ENCODE peak calls at places on chromosomes 4 and X, in four cellular contexts. U, L, K and C are unnamed samples.

GRCh38 chr4:3229328-3229727 is 19.6 kb upstream of the MSANTD1 start:
- DNase-seq in L (no peak), U (peak), K (no peak), C (no peak)

GRCh38 chr4:143089291-143089690 is 95.4 kb upstream of the USP38 start:
- DNase-seq in K (peak), L (no peak), U (no peak), C (no peak)

GRCh38 chr4:75717332-75717873 is 7.0 kb upstream of the USO1 start:
- DNase-seq in K (no peak), U (no peak), L (no peak), C (no peak)

GRCh38 chr4:4488405-4489404 is 53.1 kb downstream of the STX18 start:
- DNase-seq in L (peak), U (peak), K (peak), C (peak)

GRCh38 chr4:106671711-106672110 is 303.1 kb upstream of the GIMD1 start:
- DNase-seq in K (no peak), L (no peak), U (no peak), C (peak)

GRCh38 chrX:96538104-96538725 is 146.4 kb upstream of the DIAPH2 start:
- DNase-seq in L (no peak), U (peak), K (peak), C (no peak)

GRCh38 chrX:39335447-39336235 is 534.4 kb downstream of the MID1IP1 start:
- DNase-seq in K (no peak), L (no peak), U (no peak), C (no peak)

GRCh38 chrX:112688242-112688641 is 8.5 kb upstream of the LHFPL1 start:
- DNase-seq in L (no peak), U (no peak), K (no peak), C (no peak)

GRCh38 chrX:103687696-103688191 is 1.2 kb upstream of the MORF4L2 start:
- DNase-seq in U (peak), K (peak), L (peak), C (peak)

GRCh38 chrX:115058276-115058675 is 40.9 kb upstream of the IL13RA2 start:
- DNase-seq in L (no peak), U (no peak), K (peak), C (peak)

GRCh38 chr4:168515222-168516011 is 18.6 kb downstream of the PALLD start:
- DNase-seq in K (no peak), L (no peak), U (peak), C (no peak)

GRCh38 chrX:103440621-103441020 is 64.3 kb downstream of the BEX3 start:
- DNase-seq in U (no peak), L (no peak), K (no peak), C (peak)

GRCh38 chrX:120213438-120214265 is 37.0 kb upstream of the ZBTB33 start:
- DNase-seq in U (peak), K (peak), L (peak), C (peak)

GRCh38 chr4:94523033-94523590 is 71.4 kb downstream of the PDLIM5 start:
- DNase-seq in K (peak), U (no peak), L (no peak), C (no peak)

GRCh38 chr4:2961411-2962098 is 1.7 kb downstream of the NOP14 start:
- DNase-seq in U (no peak), K (no peak), L (no peak), C (no peak)

GRCh38 chrX:149979126-149979644 is 40.9 kb upstream of the EOLA2 start:
- DNase-seq in K (no peak), U (no peak), L (no peak), C (no peak)

GRCh38 chrX:7921750-7922149 is 5.5 kb downstream of the PNPLA4 start:
- DNase-seq in K (no peak), L (no peak), U (no peak), C (no peak)

GRCh38 chrX:65196758-65197371 is 220.6 kb upstream of the ZC4H2 start:
- DNase-seq in K (no peak), L (no peak), U (peak), C (no peak)

GRCh38 chrX:64642482-64642881 is 247.2 kb upstream of the MTMR8 start:
- DNase-seq in U (no peak), L (no peak), K (no peak), C (no peak)

GRCh38 chr4:105422207-105422920 is 51.5 kb downstream of the PPA2 start:
- DNase-seq in U (no peak), L (no peak), K (no peak), C (peak)

GRCh38 chr4:139922625-139923024 is 231.4 kb downstream of the MAML3 start:
- DNase-seq in U (peak), K (peak), L (no peak), C (no peak)

GRCh38 chrX:20028588-20028987 is 37.7 kb upstream of the BCLAF3 start:
- DNase-seq in U (no peak), K (no peak), L (no peak), C (no peak)

GRCh38 chr4:66855956-66856355 is 689.3 kb downstream of the CENPC start:
- DNase-seq in K (peak), L (no peak), U (no peak), C (peak)

GRCh38 chrX:49303346-49303745 is at the start of gene GAGE10:
- DNase-seq in L (no peak), K (no peak), U (no peak), C (no peak)

GRCh38 chrX:13334491-13334890 is 14.6 kb upstream of the ATXN3L start:
- DNase-seq in L (no peak), U (no peak), K (peak), C (peak)

GRCh38 chrX:41332408-41332987 is 1.5 kb upstream of the DDX3X start:
- DNase-seq in U (peak), L (peak), K (no peak), C (peak)

GRCh38 chr4:159284733-159285132 is 181.9 kb downstream of the RAPGEF2 start:
- DNase-seq in K (no peak), U (no peak), L (no peak), C (no peak)

GRCh38 chrX:115344885-115345653 is 55.6 kb downstream of the LUZP4 start:
- DNase-seq in U (peak), K (peak), L (no peak), C (peak)

GRCh38 chrX:72536542-72536941 is 36.1 kb downstream of the HDAC8 start:
- DNase-seq in U (no peak), K (no peak), L (no peak), C (no peak)

GRCh38 chr4:6332042-6332668 is 62.5 kb downstream of the WFS1 start:
- DNase-seq in U (no peak), L (no peak), K (peak), C (peak)

GRCh38 chr4:136927172-136927571 is 605.1 kb downstream of the PCDH18 start:
- DNase-seq in K (peak), L (no peak), U (peak), C (peak)

GRCh38 chrX:50941638-50942037 is 31.1 kb downstream of the BMP15 start:
- DNase-seq in L (no peak), K (peak), U (peak), C (peak)

GRCh38 chr4:3302786-3303444 is 10.1 kb downstream of the RGS12 start:
- DNase-seq in K (no peak), U (peak), L (no peak), C (no peak)

GRCh38 chrX:10755477-10756334 is 135.3 kb upstream of the MID1 start:
- DNase-seq in K (peak), L (no peak), U (peak), C (peak)

GRCh38 chrX:10754445-10754844 is 134.1 kb upstream of the MID1 start:
- DNase-seq in U (no peak), K (no peak), L (no peak), C (no peak)

GRCh38 chrX:10761447-10761846 is 141.1 kb upstream of the MID1 start:
- DNase-seq in L (no peak), U (no peak), K (no peak), C (no peak)

GRCh38 chrX:10759400-10759799 is 139.0 kb upstream of the MID1 start:
- DNase-seq in K (no peak), U (no peak), L (no peak), C (no peak)

GRCh38 chrX:10756365-10756915 is 136.1 kb upstream of the MID1 start:
- DNase-seq in U (peak), L (no peak), K (peak), C (peak)
- TF ChIP-seq CTCF in U (no peak), L (no peak), K (peak), C (peak)

GRCh38 chr4:1043162-1043561 is 31.7 kb downstream of the FGFRL1 start:
- DNase-seq in L (no peak), K (no peak), U (no peak), C (no peak)
- TF ChIP-seq CTCF in L (no peak), K (no peak), U (no peak), C (no peak)

GRCh38 chr4:15779336-15779735 is 1.2 kb downstream of the CD38 start:
- DNase-seq in K (peak), U (peak), L (no peak), C (peak)
- TF ChIP-seq CTCF in K (peak), U (no peak), L (no peak), C (peak)

DNA sequence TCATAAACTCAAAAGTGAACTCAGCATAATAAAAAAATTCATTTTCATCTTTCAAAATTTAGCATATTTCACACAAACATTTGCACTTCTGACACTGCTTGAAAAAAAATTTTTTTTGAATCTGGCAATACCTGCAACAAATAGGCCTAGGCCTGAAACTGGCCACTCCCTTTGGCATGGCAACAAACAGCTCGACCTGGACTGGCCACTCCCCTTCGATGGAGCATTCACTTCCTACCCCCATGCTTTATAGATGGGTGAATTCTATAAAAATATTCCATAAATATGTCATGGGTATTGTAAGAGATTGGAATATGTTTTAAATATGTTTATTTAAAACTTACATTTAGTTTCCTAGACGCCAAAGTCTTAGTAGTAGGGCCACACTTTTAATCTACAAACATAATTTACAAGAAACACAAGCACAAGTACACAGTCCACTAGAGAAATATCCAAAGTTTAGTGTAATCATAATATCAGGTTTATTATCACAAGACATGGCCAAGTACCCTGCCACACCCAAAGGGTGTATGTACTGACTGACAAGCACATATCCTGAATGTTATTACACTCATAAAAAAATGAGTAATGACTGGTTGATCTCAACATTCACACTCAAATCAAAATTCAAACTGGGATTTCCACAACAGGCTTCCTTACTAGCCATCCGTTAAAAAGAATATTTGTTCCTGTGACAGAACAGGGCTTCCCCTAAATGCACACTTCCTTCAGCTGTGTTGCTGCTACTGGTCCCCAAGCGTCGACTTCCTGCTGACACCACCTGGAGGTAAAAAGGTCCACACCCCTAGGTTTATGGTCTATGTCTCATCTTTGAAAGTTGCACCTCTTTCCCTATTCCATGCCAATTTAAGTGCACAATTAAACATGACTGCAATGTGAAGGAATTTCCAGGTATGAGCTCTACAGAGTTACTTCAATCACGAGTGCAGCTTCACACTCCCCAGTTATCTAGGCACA is 271.5 kb downstream of the NR3C2 start:
- DNase-seq in K (no peak), U (no peak), L (no peak), C (no peak)
- TF ChIP-seq CTCF in K (no peak), U (no peak), L (no peak), C (no peak)

GRCh38 chr4:78059938-78060337 is 2.8 kb downstream of the FRAS1 start:
- DNase-seq in L (no peak), U (no peak), K (no peak), C (no peak)
- TF ChIP-seq CTCF in L (no peak), U (no peak), K (no peak), C (no peak)

GRCh38 chr4:74671074-74671698 is 123.1 kb downstream of the BTC start:
- DNase-seq in U (peak), K (peak), L (peak), C (peak)
- TF ChIP-seq CTCF in U (no peak), K (peak), L (peak), C (peak)

DNA sequence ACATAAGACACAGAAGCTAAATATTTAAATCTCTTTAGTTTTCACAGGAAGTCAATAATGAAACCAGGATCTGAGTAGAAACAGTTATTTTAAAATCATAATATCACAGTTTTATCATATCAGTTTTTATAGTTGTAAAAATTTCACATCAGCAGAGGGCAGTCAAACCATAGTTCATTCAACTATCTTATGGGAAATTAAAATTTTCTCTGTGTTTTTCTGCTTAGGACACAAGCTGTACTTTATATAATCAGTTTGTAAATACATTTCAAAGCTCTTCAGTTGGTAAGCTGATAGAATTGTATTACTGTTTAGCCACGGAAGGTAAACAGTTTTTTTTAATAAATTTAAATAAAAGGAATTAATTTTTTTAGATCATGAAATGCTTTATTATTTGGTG is 204.8 kb upstream of the NUDT6 start:
- DNase-seq in L (no peak), U (no peak), K (peak), C (peak)
- TF ChIP-seq CTCF in L (no peak), U (no peak), K (peak), C (peak)

GRCh38 chr4:127788517-127788916 is 6.4 kb downstream of the HSPA4L start:
- DNase-seq in L (no peak), K (peak), U (no peak), C (peak)
- TF ChIP-seq CTCF in L (no peak), K (no peak), U (no peak), C (peak)

GRCh38 chr4:7814451-7814850 is 125.2 kb downstream of the AFAP1 start:
- DNase-seq in U (no peak), L (no peak), K (no peak), C (no peak)

GRCh38 chr4:7815981-7816380 is 123.7 kb downstream of the AFAP1 start:
- DNase-seq in U (no peak), K (no peak), L (no peak), C (no peak)

GRCh38 chr4:7816771-7817170 is 122.9 kb downstream of the AFAP1 start:
- DNase-seq in U (no peak), L (no peak), K (no peak), C (no peak)

GRCh38 chr4:7813674-7814073 is 126.0 kb downstream of the AFAP1 start:
- DNase-seq in U (peak), L (no peak), K (peak), C (peak)

GRCh38 chr4:7815562-7815961 is 124.1 kb downstream of the AFAP1 start:
- DNase-seq in L (no peak), U (no peak), K (peak), C (peak)
- TF ChIP-seq CTCF in L (no peak), U (no peak), K (peak), C (peak)

DNA sequence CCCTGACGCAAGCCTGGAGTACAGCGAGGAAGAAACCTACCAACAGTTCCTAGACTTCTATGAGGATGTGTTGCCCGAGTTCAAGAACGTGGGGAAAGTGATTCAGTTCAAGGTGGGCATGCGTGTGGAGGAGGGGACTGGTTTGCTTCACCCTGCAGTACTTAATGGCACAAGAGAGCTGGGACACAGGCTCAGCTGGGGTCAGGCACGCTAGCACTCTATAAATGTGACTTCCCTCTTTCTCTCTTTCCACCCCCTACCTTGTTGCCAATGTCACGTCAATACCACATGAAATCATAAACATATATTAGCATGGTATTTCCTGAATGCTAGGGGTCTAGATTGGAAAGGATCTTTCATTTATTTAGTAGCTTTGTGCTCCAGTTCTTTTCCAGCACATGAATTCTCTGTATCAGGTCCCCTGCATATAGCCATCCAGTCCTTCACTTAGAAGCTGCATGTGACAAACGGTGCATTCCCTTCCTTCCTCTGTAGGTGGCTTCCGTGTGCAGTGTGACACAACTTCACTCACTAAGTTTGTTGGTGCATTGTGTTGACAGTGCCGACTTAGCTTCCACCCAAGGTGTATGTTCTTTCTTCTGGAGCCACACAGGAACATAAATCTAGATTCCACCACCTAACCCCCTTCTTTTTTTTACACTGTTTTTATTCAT is 25.6 kb downstream of the ZRSR2 start:
- DNase-seq in L (peak), K (peak), U (no peak), C (peak)
- TF ChIP-seq CTCF in L (peak), K (peak), U (no peak), C (peak)